ENCODE peak calls at places on chromosomes 4 and X, in ten cellular contexts. P is tibial nerve; B is lower lobe of right lung; U is PC-3; C is lower leg skin; O is IMR-90; L is H1; S is CD4-positive, alpha-beta T cell; D is esophagus squamous epithelium; Y is WTC11. V is an unnamed sample.

GRCh38 chr4:2141022-2141761 is 82.1 kb downstream of the NAT8L start:
- DNase-seq in P (no peak), B (no peak), U (no peak), C (no peak), O (no peak), L (no peak), S (no peak), D (no peak), Y (no peak), V (no peak)

GRCh38 chrX:119784747-119785446 is 6.5 kb downstream of the RPL39 start:
- DNase-seq in P (no peak), B (no peak), U (peak; percentile 34), C (no peak), O (peak; percentile 23), L (peak; percentile 9), S (peak; percentile 29), D (no peak), Y (peak; percentile 41), V (peak; percentile 36)

GRCh38 chr4:71113294-71113693 is 119.8 kb downstream of the DCK start:
- DNase-seq in P (no peak), B (no peak), U (peak; percentile 66), C (no peak), O (no peak), L (no peak), S (no peak), D (no peak), Y (peak; percentile 16), V (no peak)

GRCh38 chrX:109472939-109473713 is 8.8 kb downstream of the GUCY2F start:
- DNase-seq in P (no peak), B (no peak), U (peak; percentile 28), C (no peak), O (peak; percentile 31), L (no peak), S (no peak), D (no peak), Y (peak; percentile 50), V (peak; percentile 38)

GRCh38 chrX:51459125-51459524 is 37.3 kb downstream of the NUDT11 start:
- DNase-seq in P (no peak), B (no peak), U (peak; percentile 57), C (no peak), O (peak; percentile 13), L (no peak), S (no peak), D (no peak), Y (peak; percentile 19), V (peak; percentile 57)

GRCh38 chrX:83326517-83326916 is 181.6 kb upstream of the POU3F4 start:
- DNase-seq in P (no peak), B (no peak), U (no peak), C (no peak), O (no peak), L (no peak), S (no peak), D (no peak), Y (no peak), V (no peak)

GRCh38 chr4:137124278-137124932 is 407.9 kb downstream of the PCDH18 start:
- DNase-seq in P (no peak), B (no peak), U (peak; percentile 68), C (no peak), O (peak; percentile 79), L (no peak), S (no peak), D (no peak), Y (no peak), V (peak; percentile 84)

GRCh38 chr4:137664416-137664815 is 132.1 kb upstream of the PCDH18 start:
- DNase-seq in P (no peak), B (no peak), U (no peak), C (no peak), O (peak; percentile 51), L (no peak), S (no peak), D (no peak), Y (no peak), V (peak; percentile 66)

GRCh38 chrX:10109695-10110094 is 47.1 kb upstream of the CLCN4 start:
- DNase-seq in P (no peak), B (no peak), U (no peak), C (no peak), O (no peak), L (no peak), S (no peak), D (no peak), Y (no peak), V (peak; percentile 19)

GRCh38 chr4:39502034-39502658 is 25.1 kb downstream of the UGDH start:
- DNase-seq in P (no peak), B (no peak), U (peak; percentile 49), C (no peak), O (peak; percentile 87), L (no peak), S (no peak), D (no peak), Y (no peak), V (peak; percentile 60)

GRCh38 chrX:51894697-51895336 is 1.4 kb downstream of the MAGED1 start:
- DNase-seq in P (no peak), B (no peak), U (no peak), C (no peak), O (peak; percentile 31), L (no peak), S (no peak), D (no peak), Y (peak; percentile 22), V (peak; percentile 34)

GRCh38 chr4:20916106-20916505 is 215.8 kb downstream of the PACRGL start:
- DNase-seq in P (no peak), B (no peak), U (no peak), C (no peak), O (no peak), L (no peak), S (no peak), D (no peak), Y (no peak), V (no peak)

GRCh38 chrX:73851014-73852009 is 288.3 kb downstream of the CHIC1 start:
- DNase-seq in P (no peak), B (no peak), U (no peak), C (peak; percentile 97), O (peak; percentile 96), L (no peak), S (peak; percentile 62), D (peak; percentile 61), Y (no peak), V (no peak)

GRCh38 chrX:104922206-104922621 is 298.3 kb downstream of the TEX13A start:
- DNase-seq in P (peak; percentile 26), B (peak; percentile 60), U (peak; percentile 87), C (no peak), O (peak; percentile 61), L (peak; percentile 27), S (peak; percentile 37), D (no peak), Y (peak; percentile 74), V (peak; percentile 68)

GRCh38 chr4:1356181-1356998 is 9.4 kb downstream of the UVSSA start:
- DNase-seq in P (no peak), B (peak; percentile 73), U (peak; percentile 38), C (no peak), O (peak; percentile 32), L (peak; percentile 36), S (peak; percentile 40), D (no peak), Y (peak; percentile 84), V (peak; percentile 65)

DNA sequence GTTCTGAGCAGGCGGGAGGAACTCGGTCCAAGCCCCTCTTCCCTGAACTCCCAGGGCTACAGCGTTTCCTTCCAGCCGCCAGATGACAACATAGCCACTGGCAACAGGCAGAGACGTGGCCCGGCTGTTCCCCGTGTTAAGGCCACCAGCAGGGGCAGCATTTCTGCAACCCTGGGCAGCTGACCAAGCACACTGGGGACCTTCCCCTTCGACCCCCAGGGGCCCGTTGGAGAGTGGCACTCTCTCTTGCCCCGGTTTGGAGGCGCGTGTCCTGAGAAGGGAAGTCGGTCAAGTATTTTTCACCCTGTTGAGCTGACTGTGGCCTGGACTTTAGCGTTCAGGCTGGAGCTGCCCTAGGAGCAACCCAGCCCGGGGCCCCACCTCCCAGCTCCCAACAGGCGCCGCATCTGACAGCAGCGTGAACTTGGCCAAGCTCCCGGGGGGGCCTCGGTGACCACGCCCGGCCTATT is 37.6 kb downstream of the ZBTB49 start:
- DNase-seq in P (no peak), B (peak; percentile 59), U (peak; percentile 19), C (peak; percentile 77), O (no peak), L (peak; percentile 50), S (no peak), D (no peak), Y (peak; percentile 85), V (peak; percentile 73)
- TF ChIP-seq CTCF in P (no peak), B (peak; percentile 30), U (peak; percentile 46), C (no peak), O (peak; percentile 31), L (peak; percentile 88), S (no peak), D (no peak), Y (no peak), V (peak; percentile 57)

GRCh38 chr4:68256284-68256683 is 10.8 kb upstream of the TMPRSS11B start:
- DNase-seq in P (no peak), B (no peak), U (no peak), C (no peak), O (no peak), L (no peak), S (no peak), D (no peak), Y (no peak), V (peak; percentile 1)
- TF ChIP-seq CTCF in P (no peak), B (no peak), U (no peak), C (no peak), O (no peak), L (no peak), S (no peak), D (no peak), Y (no peak), V (no peak)

DNA sequence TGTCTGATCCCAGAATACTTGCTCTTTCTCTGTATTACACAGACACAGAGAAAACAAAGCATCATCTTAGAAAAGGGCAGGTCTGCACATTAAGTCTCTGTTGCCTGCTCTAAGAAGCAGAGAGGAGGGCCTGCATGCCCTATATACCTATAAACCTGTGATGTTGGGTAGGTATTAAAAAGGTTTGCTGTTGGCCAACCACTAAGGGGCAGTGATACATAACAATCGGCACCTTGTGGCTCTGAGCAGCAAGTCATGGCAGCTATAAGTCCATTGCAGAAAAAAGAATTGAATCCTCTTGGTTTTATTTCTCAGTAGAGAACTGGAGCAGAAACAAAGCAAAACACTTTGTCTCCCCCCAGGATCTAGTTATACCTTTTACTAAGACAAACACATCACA is 1364.4 kb downstream of the STIM2 start:
- DNase-seq in P (no peak), B (no peak), U (peak; percentile 62), C (no peak), O (peak; percentile 67), L (peak; percentile 19), S (no peak), D (no peak), Y (peak; percentile 24), V (peak; percentile 74)
- TF ChIP-seq CTCF in P (no peak), B (no peak), U (peak; percentile 68), C (no peak), O (peak; percentile 55), L (peak; percentile 65), S (no peak), D (no peak), Y (peak; percentile 43), V (peak; percentile 50)

DNA sequence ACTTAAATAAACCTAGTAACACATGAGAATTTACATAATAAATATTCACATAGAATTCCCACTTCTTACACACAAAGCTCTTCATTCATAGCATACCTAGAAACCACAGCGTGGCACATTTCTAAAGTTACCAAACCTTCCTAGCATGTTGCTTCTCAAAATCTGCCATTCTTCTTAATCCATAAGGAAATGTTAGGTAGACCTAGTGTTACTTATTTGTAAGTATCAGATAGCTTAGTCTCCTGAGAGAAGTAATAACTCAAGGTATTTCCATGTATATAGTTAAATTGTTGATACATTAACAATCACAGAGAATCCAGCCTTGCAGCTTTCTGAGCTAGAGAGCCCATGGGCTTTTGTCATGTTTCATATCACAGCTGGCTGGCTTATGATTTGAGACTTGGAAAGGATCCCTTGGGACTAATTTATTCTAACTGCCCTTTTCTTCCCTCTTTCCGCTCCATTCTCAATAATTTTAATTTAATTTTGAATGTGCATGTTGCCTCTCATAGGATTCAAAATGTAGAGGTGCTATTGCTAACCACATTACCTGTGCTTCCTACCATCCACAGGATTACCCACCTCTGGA is 17.6 kb downstream of the SH3RF1 start:
- DNase-seq in P (no peak), B (no peak), U (no peak), C (no peak), O (no peak), L (no peak), S (no peak), D (no peak), Y (no peak), V (no peak)
- TF ChIP-seq CTCF in P (no peak), B (no peak), U (no peak), C (no peak), O (no peak), L (no peak), S (no peak), D (no peak), Y (no peak), V (no peak)